ENCODE peak calls at places on chromosomes 2 and 18, in five cellular contexts. M, T, X, D and F are unnamed samples.
A peak's percentile ranks its signal among the peaks of the same experiment; 100 is the strongest.

GRCh38 chr18:76498064-76498463 is 3.0 kb upstream of the ZNF516 start:
- DNase-seq in M (no peak), T (no peak), D (no peak), X (no peak), F (no peak)

GRCh38 chr2:8154270-8154669 is 527.6 kb upstream of the ID2 start:
- DNase-seq in D (no peak), X (no peak), T (no peak), M (no peak), F (no peak)

GRCh38 chr2:8867363-8867762 is 29.9 kb upstream of the KIDINS220 start:
- DNase-seq in T (no peak), X (no peak), D (no peak), M (no peak), F (no peak)

GRCh38 chr2:111209045-111209514 is 88.4 kb downstream of the BCL2L11 start:
- DNase-seq in D (no peak), X (no peak), T (no peak), M (no peak), F (no peak)

GRCh38 chr2:205898744-205899143 is 187.2 kb downstream of the INO80D start:
- DNase-seq in T (no peak), X (no peak), M (no peak), D (no peak), F (no peak)

GRCh38 chr2:11921030-11921583 is 174.7 kb downstream of the LPIN1 start:
- DNase-seq in D (no peak), X (no peak), M (no peak), T (no peak), F (no peak)

GRCh38 chr2:180910831-180911665 is 69.4 kb upstream of the UBE2E3 start:
- DNase-seq in M (no peak), T (no peak), X (no peak), D (no peak), F (no peak)

GRCh38 chr2:172397136-172397825 is 30.1 kb upstream of the ITGA6 start:
- DNase-seq in X (no peak), T (no peak), D (no peak), M (no peak), F (no peak)

GRCh38 chr2:187545238-187545751 is 8.9 kb downstream of the TFPI start:
- DNase-seq in X (no peak), M (no peak), D (no peak), T (no peak), F (no peak)

GRCh38 chr18:74183110-74183509 is 34.8 kb downstream of the TIMM21 start:
- DNase-seq in D (no peak), M (no peak), T (no peak), X (no peak), F (no peak)

GRCh38 chr2:174492963-174493431 is 6.2 kb upstream of the GPR155 start:
- DNase-seq in M (no peak), T (peak; percentile 64), D (no peak), X (no peak), F (no peak)

GRCh38 chr2:236747925-236748324 is 178.3 kb downstream of the ACKR3 start:
- DNase-seq in D (no peak), M (no peak), T (no peak), X (no peak), F (no peak)

GRCh38 chr2:37786153-37786809 is 114.8 kb upstream of the CDC42EP3 start:
- DNase-seq in D (no peak), X (no peak), M (no peak), T (no peak), F (no peak)

GRCh38 chr2:163779970-163780597 is 44.3 kb upstream of the FIGN start:
- DNase-seq in D (no peak), T (no peak), M (no peak), X (no peak), F (no peak)

GRCh38 chr2:144133881-144134280 is 386.0 kb downstream of the ZEB2 start:
- DNase-seq in T (no peak), D (no peak), X (no peak), M (no peak), F (no peak)

GRCh38 chr2:224650815-224651439 is 65.2 kb downstream of the CCDC195 start:
- DNase-seq in D (peak; percentile 29), T (no peak), X (peak; percentile 46), M (peak; percentile 63), F (peak; percentile 61)

GRCh38 chr2:37418956-37419355 is 74.5 kb downstream of the QPCT start:
- DNase-seq in M (no peak), D (no peak), T (no peak), X (no peak), F (no peak)

GRCh38 chr2:222341328-222341727 is 42.5 kb upstream of the PAX3 start:
- DNase-seq in T (no peak), M (no peak), D (no peak), X (no peak), F (no peak)

GRCh38 chr2:233409286-233409991 is 55.1 kb downstream of the DGKD start:
- DNase-seq in X (no peak), D (no peak), M (no peak), T (no peak), F (no peak)

GRCh38 chr2:7392076-7392787 is 475.0 kb downstream of the RNF144A start:
- DNase-seq in X (no peak), M (no peak), T (no peak), D (no peak), F (no peak)

GRCh38 chr18:35331367-35332087 is 12.7 kb downstream of the ZNF24 start:
- DNase-seq in X (no peak), D (no peak), M (no peak), T (no peak), F (no peak)

GRCh38 chr2:128208023-128208422 is 110.6 kb downstream of the HS6ST1 start:
- DNase-seq in T (no peak), X (no peak), M (no peak), D (no peak), F (no peak)

GRCh38 chr2:170165129-170165528 is 12.8 kb upstream of the MYO3B start:
- DNase-seq in T (no peak), X (no peak), D (no peak), M (no peak), F (no peak)

GRCh38 chr18:21123290-21123926 is 11.8 kb upstream of the ROCK1 start:
- DNase-seq in T (no peak), D (no peak), M (no peak), X (no peak), F (no peak)

GRCh38 chr2:29921560-29921915 is at the start of gene ALK:
- DNase-seq in D (peak; percentile 87), M (peak; percentile 81), T (peak; percentile 53), X (peak; percentile 88), F (peak; percentile 83)

GRCh38 chr2:46164581-46165301 is 132.5 kb upstream of the EPAS1 start:
- DNase-seq in X (peak; percentile 32), D (peak; percentile 91), T (no peak), M (peak; percentile 91), F (no peak)

GRCh38 chr2:241815477-241816430 is 6.8 kb downstream of the NEU4 start:
- DNase-seq in M (no peak), T (no peak), D (no peak), X (no peak), F (no peak)